ENCODE peak calls at places on chromosomes 11 and 22, in four cellular contexts. One of them, this sample, is unnamed.
A peak's percentile ranks its signal among the peaks of the same experiment; 100 is the strongest.

GRCh38 chr11:84847842-84848241 is 779.3 kb downstream of the DLG2 start:
- DNase-seq in SK-N-SH: no peak
- DNase-seq in GM12878: no peak
- DNase-seq in HepG2: no peak
- DNase-seq in this sample: no peak

GRCh38 chr22:50498322-50498861 is 9.1 kb downstream of the LMF2 start:
- DNase-seq in SK-N-SH: peak; percentile 77
- DNase-seq in GM12878: no peak
- DNase-seq in HepG2: peak; percentile 80
- DNase-seq in this sample: peak; percentile 89

GRCh38 chr11:16909375-16910035 is 104.7 kb downstream of the PLEKHA7 start:
- DNase-seq in SK-N-SH: no peak
- DNase-seq in GM12878: peak; percentile 53
- DNase-seq in HepG2: no peak
- DNase-seq in this sample: no peak

GRCh38 chr11:35232961-35233360 is 94.0 kb downstream of the CD44 start:
- DNase-seq in SK-N-SH: no peak
- DNase-seq in GM12878: no peak
- DNase-seq in HepG2: no peak
- DNase-seq in this sample: no peak

GRCh38 chr11:22192642-22193347 is at the start of gene ANO5:
- DNase-seq in SK-N-SH: peak; percentile 89
- DNase-seq in GM12878: no peak
- DNase-seq in HepG2: no peak
- DNase-seq in this sample: peak; percentile 44

GRCh38 chr22:42831712-42832111 is 25.4 kb downstream of the ARFGAP3 start:
- DNase-seq in SK-N-SH: no peak
- DNase-seq in GM12878: no peak
- DNase-seq in HepG2: no peak
- DNase-seq in this sample: no peak

GRCh38 chr11:45021692-45022130 is 71.0 kb upstream of the TP53I11 start:
- DNase-seq in SK-N-SH: peak; percentile 33
- DNase-seq in GM12878: no peak
- DNase-seq in HepG2: no peak
- DNase-seq in this sample: no peak

GRCh38 chr11:73509188-73509587 is 88.7 kb downstream of the FAM168A start:
- DNase-seq in SK-N-SH: no peak
- DNase-seq in GM12878: no peak
- DNase-seq in HepG2: peak; percentile 44
- DNase-seq in this sample: no peak

GRCh38 chr11:69879734-69880005 is 60.5 kb upstream of the FGF3 start:
- DNase-seq in SK-N-SH: peak; percentile 23
- DNase-seq in GM12878: no peak
- DNase-seq in HepG2: no peak
- DNase-seq in this sample: no peak

GRCh38 chr11:45843158-45843924 is 3.9 kb upstream of the CRY2 start:
- DNase-seq in SK-N-SH: peak; percentile 85
- DNase-seq in GM12878: peak; percentile 35
- DNase-seq in HepG2: peak; percentile 93
- DNase-seq in this sample: peak; percentile 91

GRCh38 chr11:71988050-71988449 is 10.7 kb upstream of the IL18BP start:
- DNase-seq in SK-N-SH: no peak
- DNase-seq in GM12878: no peak
- DNase-seq in HepG2: no peak
- DNase-seq in this sample: no peak

GRCh38 chr11:46342237-46342636 is 5.0 kb upstream of the DGKZ start:
- DNase-seq in SK-N-SH: no peak
- DNase-seq in GM12878: no peak
- DNase-seq in HepG2: no peak
- DNase-seq in this sample: no peak

GRCh38 chr11:660281-660680 is 23.2 kb downstream of the DRD4 start:
- DNase-seq in SK-N-SH: no peak
- DNase-seq in GM12878: no peak
- DNase-seq in HepG2: no peak
- DNase-seq in this sample: no peak

GRCh38 chr11:1641096-1641495 is 11.5 kb downstream of the KRTAP5-5 start:
- DNase-seq in SK-N-SH: no peak
- DNase-seq in GM12878: no peak
- DNase-seq in HepG2: no peak
- DNase-seq in this sample: no peak

GRCh38 chr11:9562716-9563115 is 10.8 kb upstream of the WEE1 start:
- DNase-seq in SK-N-SH: no peak
- DNase-seq in GM12878: no peak
- DNase-seq in HepG2: no peak
- DNase-seq in this sample: no peak
- TF ChIP-seq NFIC in SK-N-SH: no peak
- TF ChIP-seq NFIC in GM12878: no peak
- TF ChIP-seq NFIC in HepG2: no peak
- TF ChIP-seq NFIC in this sample: no peak

GRCh38 chr11:65899356-65900124 is 648 bp downstream of the FOSL1 start:
- DNase-seq in SK-N-SH: peak; percentile 71
- DNase-seq in GM12878: no peak
- DNase-seq in HepG2: peak; percentile 58
- DNase-seq in this sample: peak; percentile 83
- TF ChIP-seq NFIC in SK-N-SH: no peak
- TF ChIP-seq NFIC in GM12878: no peak
- TF ChIP-seq NFIC in HepG2: no peak
- TF ChIP-seq NFIC in this sample: peak; percentile 50

GRCh38 chr22:49363526-49364230 is 464.0 kb downstream of the BRD1 start:
- DNase-seq in SK-N-SH: peak; percentile 6
- DNase-seq in GM12878: no peak
- DNase-seq in HepG2: no peak
- DNase-seq in this sample: no peak
- TF ChIP-seq NFIC in SK-N-SH: no peak
- TF ChIP-seq NFIC in GM12878: no peak
- TF ChIP-seq NFIC in HepG2: no peak
- TF ChIP-seq NFIC in this sample: no peak

GRCh38 chr22:27135582-27135981 is 478.2 kb downstream of the MIAT start:
- DNase-seq in SK-N-SH: no peak
- DNase-seq in GM12878: no peak
- DNase-seq in HepG2: peak; percentile 7
- DNase-seq in this sample: no peak
- TF ChIP-seq NFIC in SK-N-SH: no peak
- TF ChIP-seq NFIC in GM12878: no peak
- TF ChIP-seq NFIC in HepG2: no peak
- TF ChIP-seq NFIC in this sample: no peak

GRCh38 chr11:7467652-7468051 is 17.7 kb upstream of the OLFML1 start:
- DNase-seq in SK-N-SH: no peak
- DNase-seq in GM12878: peak; percentile 15
- DNase-seq in HepG2: no peak
- DNase-seq in this sample: no peak
- TF ChIP-seq NFIC in SK-N-SH: no peak
- TF ChIP-seq NFIC in GM12878: no peak
- TF ChIP-seq NFIC in HepG2: no peak
- TF ChIP-seq NFIC in this sample: no peak

GRCh38 chr11:75103380-75104026 is 6.8 kb upstream of the OR2AT4 start:
- DNase-seq in SK-N-SH: no peak
- DNase-seq in GM12878: peak; percentile 50
- DNase-seq in HepG2: no peak
- DNase-seq in this sample: peak; percentile 84

GRCh38 chr11:75101424-75102128 is 4.9 kb upstream of the OR2AT4 start:
- DNase-seq in SK-N-SH: no peak
- DNase-seq in GM12878: no peak
- DNase-seq in HepG2: no peak
- DNase-seq in this sample: peak; percentile 62

GRCh38 chr11:75099635-75100034 is 3.0 kb upstream of the OR2AT4 start:
- DNase-seq in SK-N-SH: no peak
- DNase-seq in GM12878: no peak
- DNase-seq in HepG2: no peak
- DNase-seq in this sample: no peak

GRCh38 chr11:75097173-75097557 is 489 bp upstream of the OR2AT4 start:
- DNase-seq in SK-N-SH: no peak
- DNase-seq in GM12878: no peak
- DNase-seq in HepG2: no peak
- DNase-seq in this sample: no peak

DNA sequence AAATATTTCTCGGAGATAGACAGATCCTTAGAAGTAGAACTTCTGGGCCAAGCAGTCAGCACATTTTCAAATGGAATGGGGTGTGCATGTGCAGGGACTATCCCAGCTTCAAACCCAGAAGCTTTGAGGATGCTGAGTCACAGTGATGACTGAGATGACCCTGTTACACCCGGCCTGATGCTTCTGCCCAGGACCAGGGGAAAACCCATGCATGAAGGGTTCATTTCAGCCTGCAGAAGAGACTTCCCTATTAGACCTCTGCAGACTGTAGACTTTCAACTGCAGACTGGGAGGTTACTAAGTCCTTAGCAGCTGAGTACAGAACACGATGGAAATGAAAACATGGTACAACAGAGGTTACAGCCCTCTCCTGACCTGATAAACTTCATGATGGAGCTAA is 3.6 kb upstream of the OR2AT4 start:
- DNase-seq in SK-N-SH: no peak
- DNase-seq in GM12878: peak; percentile 78
- DNase-seq in HepG2: no peak
- DNase-seq in this sample: peak; percentile 62
- TF ChIP-seq NFIC in SK-N-SH: no peak
- TF ChIP-seq NFIC in GM12878: no peak
- TF ChIP-seq NFIC in HepG2: no peak
- TF ChIP-seq NFIC in this sample: no peak

DNA sequence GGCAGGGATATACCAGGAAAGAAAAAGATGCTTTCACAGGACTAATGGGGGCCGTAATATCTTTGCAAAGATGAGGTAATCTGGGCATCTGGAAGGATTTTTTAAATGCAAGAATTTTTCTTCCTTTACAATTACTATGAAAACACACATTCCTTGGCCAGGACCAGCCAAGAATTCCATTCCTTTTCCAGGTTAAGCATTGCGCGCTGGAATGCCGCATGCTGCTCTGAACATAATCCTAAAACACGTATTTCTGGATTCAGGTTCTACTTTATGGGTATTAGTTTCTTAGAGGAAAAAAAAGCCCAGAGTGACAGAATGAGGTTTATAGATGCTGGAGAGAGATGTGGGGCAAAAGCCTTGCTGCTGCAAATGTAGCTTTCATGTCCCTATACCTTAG is 99.4 kb upstream of the SORL1-AS1 start:
- DNase-seq in SK-N-SH: no peak
- DNase-seq in GM12878: no peak
- DNase-seq in HepG2: no peak
- DNase-seq in this sample: no peak
- TF ChIP-seq NFIC in SK-N-SH: no peak
- TF ChIP-seq NFIC in GM12878: no peak
- TF ChIP-seq NFIC in HepG2: no peak
- TF ChIP-seq NFIC in this sample: no peak

GRCh38 chr11:131671764-131672163 is 301.3 kb downstream of the NTM start:
- DNase-seq in SK-N-SH: no peak
- DNase-seq in GM12878: no peak
- DNase-seq in HepG2: no peak
- DNase-seq in this sample: no peak

GRCh38 chr11:131671320-131671719 is 300.9 kb downstream of the NTM start:
- DNase-seq in SK-N-SH: no peak
- DNase-seq in GM12878: no peak
- DNase-seq in HepG2: no peak
- DNase-seq in this sample: no peak

GRCh38 chr11:131670876-131671275 is 300.5 kb downstream of the NTM start:
- DNase-seq in SK-N-SH: no peak
- DNase-seq in GM12878: no peak
- DNase-seq in HepG2: no peak
- DNase-seq in this sample: no peak

GRCh38 chr11:131674051-131674755 is 303.8 kb downstream of the NTM start:
- DNase-seq in SK-N-SH: peak; percentile 80
- DNase-seq in GM12878: no peak
- DNase-seq in HepG2: peak; percentile 21
- DNase-seq in this sample: peak; percentile 76

GRCh38 chr11:131672191-131672590 is 301.8 kb downstream of the NTM start:
- DNase-seq in SK-N-SH: no peak
- DNase-seq in GM12878: no peak
- DNase-seq in HepG2: no peak
- DNase-seq in this sample: no peak
- TF ChIP-seq NFIC in SK-N-SH: no peak
- TF ChIP-seq NFIC in GM12878: no peak
- TF ChIP-seq NFIC in HepG2: no peak
- TF ChIP-seq NFIC in this sample: no peak

GRCh38 chr11:65205602-65205967 is 23.9 kb downstream of the CAPN1 start:
- DNase-seq in SK-N-SH: no peak
- DNase-seq in GM12878: no peak
- DNase-seq in HepG2: no peak
- DNase-seq in this sample: no peak

GRCh38 chr11:65206901-65207300 is 25.2 kb downstream of the CAPN1 start:
- DNase-seq in SK-N-SH: no peak
- DNase-seq in GM12878: no peak
- DNase-seq in HepG2: no peak
- DNase-seq in this sample: no peak

GRCh38 chr11:65206441-65206841 is 24.7 kb downstream of the CAPN1 start:
- DNase-seq in SK-N-SH: no peak
- DNase-seq in GM12878: no peak
- DNase-seq in HepG2: no peak
- DNase-seq in this sample: no peak

GRCh38 chr11:65204143-65204542 is 22.4 kb downstream of the CAPN1 start:
- DNase-seq in SK-N-SH: no peak
- DNase-seq in GM12878: no peak
- DNase-seq in HepG2: no peak
- DNase-seq in this sample: no peak

DNA sequence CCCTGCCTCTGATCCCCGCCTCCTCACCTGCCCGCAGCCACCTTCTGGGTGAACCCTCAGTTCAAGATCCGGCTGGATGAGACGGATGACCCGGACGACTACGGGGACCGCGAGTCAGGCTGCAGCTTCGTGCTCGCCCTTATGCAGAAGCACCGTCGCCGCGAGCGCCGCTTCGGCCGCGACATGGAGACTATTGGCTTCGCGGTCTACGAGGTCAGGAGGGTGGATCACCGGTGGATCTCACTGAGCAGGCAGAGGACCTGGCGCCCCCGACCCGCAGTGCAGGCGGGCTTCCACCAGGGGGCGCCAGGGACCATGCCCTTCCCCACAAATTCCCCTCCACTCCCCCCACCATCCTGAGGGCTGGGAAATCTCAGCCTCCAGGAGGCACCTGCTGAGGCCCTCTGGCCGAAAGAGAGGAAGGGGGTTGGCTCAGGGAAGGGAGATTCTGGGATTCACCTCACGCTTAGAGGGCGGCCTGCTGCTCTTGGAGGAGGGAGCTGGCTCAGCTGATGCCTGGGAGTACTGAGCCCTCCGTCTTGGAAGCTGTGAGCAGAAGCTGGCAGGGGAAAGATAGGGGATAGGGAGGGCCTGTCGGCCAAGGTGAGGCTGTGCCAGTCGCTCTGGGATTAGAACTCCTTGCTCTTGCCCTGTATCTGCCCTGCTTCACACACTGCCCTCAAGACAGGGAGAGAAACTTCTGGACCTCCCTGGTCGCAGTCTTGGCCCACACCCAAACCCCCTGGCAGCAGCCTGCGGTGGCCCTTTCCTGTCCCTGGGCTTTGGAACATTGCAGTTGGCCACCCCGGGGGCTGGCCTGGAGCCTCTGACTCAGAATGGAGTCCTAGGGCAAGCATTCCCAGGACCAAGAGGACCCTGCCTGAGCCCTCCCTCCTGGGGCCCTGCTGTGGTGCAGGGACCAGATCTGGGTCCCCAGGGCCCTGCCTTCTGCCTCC is 23.2 kb downstream of the CAPN1 start:
- DNase-seq in SK-N-SH: peak; percentile 92
- DNase-seq in GM12878: no peak
- DNase-seq in HepG2: peak; percentile 37
- DNase-seq in this sample: peak; percentile 86
- TF ChIP-seq NFIC in SK-N-SH: no peak
- TF ChIP-seq NFIC in GM12878: no peak
- TF ChIP-seq NFIC in HepG2: no peak
- TF ChIP-seq NFIC in this sample: peak; percentile 24

This sample was measured in K562.